ENCODE peak calls at places on chromosome 22, in eight cellular contexts. M is activated T-cell treated with anti-CD3 and anti-CD28 coated beads for 1 hour; G is stimulated activated CD4-positive, alpha-beta T cell treated with anti-CD3 and anti-CD28 coated beads, Interleukin-4, amount 100 ng/mL, for 1 hour; D is activated naive CD4-positive, alpha-beta T cell; T is hepatocyte; F is NCI-H526 treated with DMSO at 0.1 percent for 48 hours; L is iris pigment epithelial cell; A is amniotic stem cell. W is an unnamed sample.

GRCh38 chr22:37306494-37306829 is 24.2 kb downstream of the CYTH4 start:
- DNase-seq in M (no peak), G (no peak), D (no peak), T (no peak), F (no peak), L (no peak), A (no peak), W (no peak)

GRCh38 chr22:21942407-21942895 is 10.2 kb downstream of the PPM1F start:
- DNase-seq in M (no peak), G (no peak), D (no peak), T (no peak), F (no peak), L (peak; percentile 89), A (peak; percentile 47), W (no peak)

GRCh38 chr22:32106930-32107329 is 52.2 kb downstream of the C22orf42 start:
- DNase-seq in M (no peak), G (peak; percentile 16), D (no peak), T (peak; percentile 38), F (no peak), L (peak; percentile 11), A (no peak), W (peak; percentile 71)

GRCh38 chr22:20552450-20552894 is 45.1 kb downstream of the MED15 start:
- DNase-seq in M (no peak), G (no peak), D (no peak), T (peak; percentile 51), F (no peak), L (no peak), A (no peak), W (no peak)

GRCh38 chr22:23163665-23164064 is 16.6 kb upstream of the BCR start:
- DNase-seq in M (no peak), G (no peak), D (no peak), T (no peak), F (no peak), L (no peak), A (no peak), W (no peak)

GRCh38 chr22:29331213-29331612 is 15.7 kb upstream of the RASL10A start:
- DNase-seq in M (no peak), G (no peak), D (no peak), T (no peak), F (no peak), L (peak; percentile 35), A (no peak), W (no peak)

GRCh38 chr22:21666786-21667185 is 974 bp downstream of the PPIL2 start:
- DNase-seq in M (no peak), G (no peak), D (no peak), T (no peak), F (no peak), L (no peak), A (no peak), W (no peak)

GRCh38 chr22:46684706-46685105 is 53.3 kb downstream of the CERK start:
- DNase-seq in M (no peak), G (no peak), D (no peak), T (no peak), F (no peak), L (no peak), A (no peak), W (no peak)

GRCh38 chr22:46748948-46749681 is 11.1 kb upstream of the CERK start:
- DNase-seq in M (peak; percentile 65), G (peak; percentile 41), D (no peak), T (no peak), F (no peak), L (peak; percentile 49), A (no peak), W (no peak)

GRCh38 chr22:43007519-43008102 is 7.3 kb downstream of the PACSIN2 start:
- DNase-seq in M (no peak), G (no peak), D (no peak), T (peak; percentile 79), F (no peak), L (peak; percentile 72), A (no peak), W (no peak)

GRCh38 chr22:23537421-23537820 is 42.7 kb downstream of the IGLL1 start:
- DNase-seq in M (no peak), G (no peak), D (no peak), T (no peak), F (peak; percentile 18), L (no peak), A (no peak), W (no peak)

GRCh38 chr22:23225724-23226496 is 45.6 kb downstream of the BCR start:
- DNase-seq in M (no peak), G (no peak), D (no peak), T (no peak), F (no peak), L (peak; percentile 54), A (no peak), W (no peak)

GRCh38 chr22:43829448-43829821 is 17.3 kb upstream of the EFCAB6 start:
- DNase-seq in M (no peak), G (no peak), D (no peak), T (peak; percentile 57), F (no peak), L (no peak), A (no peak), W (no peak)

GRCh38 chr22:38098410-38099249 is 11.9 kb downstream of the BAIAP2L2 start:
- DNase-seq in M (no peak), G (no peak), D (no peak), T (peak; percentile 55), F (no peak), L (no peak), A (no peak), W (no peak)

GRCh38 chr22:29397791-29398190 is 9.4 kb upstream of the AP1B1 start:
- DNase-seq in M (no peak), G (no peak), D (no peak), T (no peak), F (no peak), L (no peak), A (no peak), W (no peak)

GRCh38 chr22:44957267-44957905 is 52.4 kb downstream of the PHF21B start:
- DNase-seq in M (no peak), G (no peak), D (no peak), T (peak; percentile 28), F (peak; percentile 3), L (peak; percentile 3), A (no peak), W (no peak)

GRCh38 chr22:42716221-42716620 is 4.4 kb downstream of the A4GALT start:
- DNase-seq in M (no peak), G (no peak), D (no peak), T (no peak), F (no peak), L (no peak), A (no peak), W (no peak)

GRCh38 chr22:42873361-42873760 is 16.3 kb upstream of the ARFGAP3 start:
- DNase-seq in M (no peak), G (no peak), D (no peak), T (no peak), F (no peak), L (no peak), A (no peak), W (no peak)

GRCh38 chr22:24482586-24482985 is 12.5 kb upstream of the UPB1 start:
- DNase-seq in M (no peak), G (no peak), D (no peak), T (no peak), F (no peak), L (peak; percentile 87), A (no peak), W (no peak)

GRCh38 chr22:38766076-38766777 is 10.4 kb upstream of the SUN2 start:
- DNase-seq in M (no peak), G (peak; percentile 34), D (no peak), T (peak; percentile 88), F (no peak), L (peak; percentile 56), A (peak; percentile 18), W (peak; percentile 89)

W was measured in H1.